ENCODE peak calls at places on chromosome 16, in six cellular contexts. C is MCF 10A, A is mucosa of descending colon, B is progenitor cell of endocrine pancreas, E is Peyer's patch, T is HFFc6. M is an unnamed sample.

GRCh38 chr16:24731722-24732419 is 2.4 kb downstream of the TNRC6A start:
- DNase-seq in A (no peak), E (no peak), C (no peak), T (no peak), B (no peak), M (no peak)

GRCh38 chr16:11245222-11245737 is 10.7 kb downstream of the SOCS1 start:
- DNase-seq in A (no peak), E (no peak), C (no peak), T (no peak), B (no peak), M (no peak)

GRCh38 chr16:80743273-80743672 is 61.1 kb downstream of the CDYL2 start:
- DNase-seq in E (no peak), B (no peak), A (no peak), T (no peak), C (no peak), M (no peak)

GRCh38 chr16:4404967-4405696 is 11.3 kb downstream of the CORO7 start:
- DNase-seq in A (no peak), T (no peak), E (peak), B (no peak), C (no peak), M (peak)

GRCh38 chr16:85426806-85427205 is 186.3 kb upstream of the GSE1 start:
- DNase-seq in C (no peak), B (no peak), A (peak), E (no peak), T (no peak), M (peak)

GRCh38 chr16:57882797-57883196 is 80.5 kb upstream of the KIFC3 start:
- DNase-seq in E (no peak), C (no peak), B (no peak), A (no peak), T (peak), M (peak)

GRCh38 chr16:54066451-54067056 is 220.0 kb downstream of the IRX3 start:
- DNase-seq in C (peak), E (no peak), A (no peak), B (no peak), T (no peak), M (no peak)

GRCh38 chr16:19601083-19601976 is 45.8 kb downstream of the VPS35L start:
- DNase-seq in B (no peak), A (peak), E (no peak), T (peak), C (peak), M (no peak)

GRCh38 chr16:81798311-81799137 is 19.4 kb downstream of the PLCG2 start:
- DNase-seq in B (no peak), T (no peak), E (no peak), A (no peak), C (no peak), M (no peak)

GRCh38 chr16:69138608-69139007 is 6.2 kb downstream of the UTP4 start:
- DNase-seq in E (no peak), B (no peak), C (no peak), T (no peak), A (no peak), M (no peak)

GRCh38 chr16:4487955-4488481 is 11.8 kb downstream of the HMOX2 start:
- DNase-seq in B (no peak), T (peak), C (no peak), A (no peak), E (no peak), M (no peak)

GRCh38 chr16:75238853-75239371 is 12.5 kb downstream of the BCAR1 start:
- DNase-seq in B (no peak), E (no peak), T (peak), C (no peak), A (no peak), M (no peak)

GRCh38 chr16:4509420-4509819 is 29.2 kb downstream of the CDIP1 start:
- DNase-seq in B (no peak), E (no peak), A (no peak), C (no peak), T (no peak), M (no peak)

GRCh38 chr16:15735610-15736009 is 85.6 kb downstream of the NDE1 start:
- DNase-seq in T (no peak), C (no peak), B (no peak), E (no peak), A (no peak), M (no peak)

GRCh38 chr16:55735120-55735781 is 79.5 kb downstream of the SLC6A2 start:
- DNase-seq in B (no peak), T (no peak), C (peak), E (no peak), A (no peak), M (no peak)

GRCh38 chr16:29644338-29644857 is 18.6 kb upstream of the SPN start:
- DNase-seq in B (no peak), A (no peak), T (no peak), E (no peak), C (no peak), M (no peak)

DNA sequence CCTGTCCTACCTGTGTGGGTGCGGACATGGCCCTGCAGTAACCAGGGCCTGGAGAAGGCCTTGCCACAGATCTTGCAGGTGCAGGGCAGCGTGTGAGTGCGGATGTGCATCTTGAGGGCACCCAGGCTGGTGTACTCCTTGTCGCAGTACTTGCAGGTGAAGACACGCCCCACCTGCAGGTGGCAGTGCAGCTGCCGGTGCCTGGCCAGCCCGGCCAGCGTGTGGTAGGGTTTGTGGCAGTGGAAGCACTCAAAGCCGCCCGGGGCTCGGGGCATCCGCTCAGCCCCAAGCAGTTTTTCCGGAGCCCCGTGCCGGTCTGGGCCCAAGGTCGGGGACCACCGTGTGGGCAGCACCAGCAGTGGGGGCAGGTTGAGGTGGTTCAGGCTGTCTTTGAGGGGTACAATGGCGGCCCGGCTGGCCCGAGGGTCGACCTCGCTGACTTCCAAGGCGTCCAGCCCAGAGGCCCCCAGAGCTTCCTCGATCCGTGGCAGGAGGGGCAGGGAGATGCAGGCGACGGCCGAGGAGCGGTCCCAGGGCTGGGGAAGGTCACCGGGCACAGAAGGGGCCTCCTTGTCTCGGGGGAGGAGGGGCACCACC is 5.1 kb downstream of the SNAI3 start:
- DNase-seq in B (no peak), C (peak), T (no peak), A (peak), E (peak), M (no peak)
- TF ChIP-seq CTCF in B (peak), C (peak), T (peak), A (peak), E (peak), M (peak)

GRCh38 chr16:68084504-68085258 is 489 bp upstream of the NFATC3 start:
- DNase-seq in B (peak), T (peak), E (peak), A (peak), C (peak), M (no peak)
- TF ChIP-seq CTCF in B (peak), T (no peak), E (peak), A (no peak), C (no peak), M (no peak)

GRCh38 chr16:35562919-35563318 is 2103.5 kb downstream of the TP53TG3F start:
- DNase-seq in T (no peak), A (no peak), E (no peak), C (no peak), B (no peak), M (no peak)

GRCh38 chr16:35564148-35564547 is 2104.7 kb downstream of the TP53TG3F start:
- DNase-seq in B (no peak), E (no peak), C (no peak), A (no peak), T (no peak), M (no peak)

GRCh38 chr16:35562471-35562870 is 2103.1 kb downstream of the TP53TG3F start:
- DNase-seq in B (no peak), A (no peak), E (no peak), C (peak), T (no peak), M (no peak)

GRCh38 chr16:35564889-35565288 is 2105.5 kb downstream of the TP53TG3F start:
- DNase-seq in E (no peak), C (no peak), T (no peak), A (no peak), B (no peak), M (no peak)

GRCh38 chr16:35565626-35566025 is 2106.2 kb downstream of the TP53TG3F start:
- DNase-seq in B (no peak), C (peak), A (no peak), T (no peak), E (no peak), M (no peak)
- TF ChIP-seq CTCF in B (no peak), C (no peak), A (no peak), T (no peak), E (no peak), M (no peak)

DNA sequence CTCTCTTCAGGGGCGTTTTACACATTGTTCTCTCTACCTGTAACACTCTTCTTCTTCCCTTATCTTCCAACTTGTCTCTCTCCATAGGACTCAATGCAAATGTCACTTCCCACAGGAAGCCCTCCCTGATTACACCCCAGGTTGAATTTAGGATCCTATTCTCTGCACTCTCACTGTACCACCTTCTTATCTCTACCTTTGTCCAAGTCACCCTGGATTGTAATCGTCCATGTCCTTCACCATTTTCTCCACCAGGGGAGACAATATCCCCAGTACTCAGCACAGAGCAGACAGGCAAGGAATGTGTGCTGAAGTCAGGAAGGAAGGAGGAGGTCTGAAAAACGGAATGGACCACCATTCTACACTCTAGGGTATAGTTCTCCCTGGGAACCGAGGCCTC is 14.1 kb downstream of the C16orf82 start:
- DNase-seq in A (peak), C (peak), B (no peak), T (peak), E (no peak), M (no peak)
- TF ChIP-seq CTCF in A (no peak), C (peak), B (peak), T (peak), E (peak), M (peak)

DNA sequence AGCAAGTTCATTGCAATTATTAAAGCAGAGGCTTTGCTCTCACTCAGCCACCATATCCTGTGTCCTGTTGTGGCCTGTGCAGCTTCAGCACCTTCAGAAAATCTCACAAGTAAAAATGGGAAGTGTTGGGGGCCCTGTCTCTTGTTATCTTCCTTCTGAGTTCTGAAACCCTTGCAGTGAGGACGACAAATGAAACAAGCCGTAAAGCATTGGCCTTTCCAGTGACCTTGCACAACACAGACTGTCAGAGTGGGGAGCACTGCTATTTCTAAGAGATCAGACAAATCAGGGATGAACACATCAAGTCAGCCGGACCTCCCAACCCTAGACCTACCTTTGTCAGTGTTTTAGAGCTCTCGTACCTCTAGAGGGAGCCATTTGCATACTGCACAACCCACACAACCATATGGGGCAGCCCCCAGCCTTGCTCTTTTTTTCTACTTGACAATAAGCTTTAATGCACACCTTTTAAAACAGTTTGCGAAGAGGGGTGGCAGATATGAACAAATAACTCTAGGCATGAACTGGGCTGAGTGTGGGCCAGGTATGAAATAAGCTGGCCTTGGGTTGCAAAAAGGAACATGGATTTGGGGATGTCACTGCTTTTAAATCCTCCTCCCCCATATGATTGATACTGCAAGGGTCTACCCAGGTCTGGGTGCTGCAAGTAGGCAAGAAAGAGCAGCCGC is 89.8 kb downstream of the KATNIP start:
- DNase-seq in A (peak), B (peak), C (peak), E (no peak), T (peak), M (no peak)
- TF ChIP-seq CTCF in A (peak), B (peak), C (peak), E (peak), T (peak), M (peak)

DNA sequence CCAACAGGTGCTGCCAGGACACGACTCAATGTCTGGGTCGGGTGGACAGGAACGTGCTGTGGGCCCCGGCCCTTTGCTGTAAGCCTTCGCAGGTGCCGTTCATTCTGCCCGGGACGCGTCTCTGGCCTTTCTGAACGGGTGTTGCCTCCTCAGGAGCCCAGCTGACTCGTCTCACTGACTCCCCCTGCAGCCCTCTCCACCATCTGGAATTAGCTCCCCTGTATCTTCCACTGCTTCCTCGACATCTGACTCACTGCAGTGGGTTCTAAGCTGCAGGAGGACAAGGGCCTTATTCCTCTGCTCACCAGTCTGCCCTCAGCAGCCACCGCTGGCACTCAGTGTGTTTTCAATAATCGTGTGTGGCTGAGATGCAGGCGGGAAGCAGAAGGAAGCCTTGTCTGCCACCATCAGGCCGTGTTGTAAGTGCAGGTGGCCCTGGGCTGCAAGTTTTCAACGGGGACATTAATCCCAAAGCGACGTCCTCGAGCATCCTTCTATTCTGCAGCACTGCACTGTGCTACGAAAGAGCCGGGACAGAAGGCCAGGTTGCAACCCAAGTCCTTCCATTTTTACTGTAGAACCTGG is 256.2 kb downstream of the FOXL1 start:
- DNase-seq in C (peak), E (no peak), A (no peak), T (peak), B (no peak), M (no peak)
- TF ChIP-seq CTCF in C (no peak), E (no peak), A (no peak), T (peak), B (peak), M (peak)

GRCh38 chr16:3022697-3023414 is 886 bp downstream of the HCFC1R1 start:
- DNase-seq in T (peak), B (no peak), E (no peak), C (peak), A (peak), M (no peak)

GRCh38 chr16:3022208-3022696 is 1.5 kb downstream of the HCFC1R1 start:
- DNase-seq in C (peak), B (no peak), A (peak), E (peak), T (peak), M (peak)

GRCh38 chr16:3025032-3026002 is 1.5 kb downstream of the THOC6 start:
- DNase-seq in E (peak), A (peak), C (no peak), B (no peak), T (no peak), M (no peak)

GRCh38 chr16:3023415-3023668 is 400 bp downstream of the HCFC1R1 start:
- DNase-seq in B (no peak), A (peak), C (peak), T (peak), E (no peak), M (peak)

GRCh38 chr16:3023669-3024478 is at the start of the genes HCFC1R1 and THOC6:
- DNase-seq in A (peak), B (peak), C (peak), T (peak), E (peak), M (peak)
- TF ChIP-seq CTCF in A (no peak), B (no peak), C (no peak), T (no peak), E (no peak), M (no peak)